ENCODE peak calls at places on chromosomes 11 and 22, in seven cellular contexts. S is psoas muscle, E is H1, P is tibial artery, N is OCI-LY7, K is left ventricle myocardium inferior, W is choroid plexus epithelial cell. H is an unnamed sample.

GRCh38 chr11:35907648-35908431 is 36.0 kb upstream of the LDLRAD3 start:
- DNase-seq in E (no peak), P (peak), W (peak), N (no peak), K (no peak), S (peak), H (peak)

GRCh38 chr11:125091247-125091876 is 20.1 kb downstream of the TMEM218 start:
- DNase-seq in K (no peak), P (no peak), E (no peak), W (peak), N (peak), S (no peak), H (peak)

GRCh38 chr11:35121326-35121865 is 17.6 kb upstream of the CD44 start:
- DNase-seq in S (no peak), E (no peak), N (no peak), W (no peak), P (no peak), K (no peak), H (peak)

GRCh38 chr11:9606799-9607510 is 33.5 kb downstream of the WEE1 start:
- DNase-seq in K (no peak), E (peak), N (peak), S (no peak), W (no peak), P (no peak), H (no peak)

GRCh38 chr11:76320929-76321328 is 60.0 kb downstream of the THAP12 start:
- DNase-seq in E (no peak), K (no peak), S (no peak), N (no peak), W (no peak), P (no peak), H (no peak)

GRCh38 chr22:17087176-17088131 is 2.7 kb downstream of the IL17RA start:
- DNase-seq in W (peak), P (no peak), E (no peak), K (no peak), N (peak), S (no peak), H (peak)

GRCh38 chr22:16824718-16825687 is at the start of gene XKR3:
- DNase-seq in W (no peak), E (no peak), P (no peak), N (peak), K (no peak), S (no peak), H (peak)

GRCh38 chr11:45881708-45882368 is 3.6 kb upstream of the MAPK8IP1 start:
- DNase-seq in P (no peak), E (no peak), K (no peak), W (peak), N (no peak), S (no peak), H (no peak)

GRCh38 chr11:89267660-89268302 is 90.1 kb downstream of the TYR start:
- DNase-seq in N (no peak), K (no peak), S (no peak), E (no peak), P (no peak), W (no peak), H (no peak)

GRCh38 chr11:107821199-107821926 is 37.2 kb downstream of the SLC35F2 start:
- DNase-seq in K (no peak), P (no peak), N (no peak), E (no peak), W (peak), S (no peak), H (no peak)

GRCh38 chr11:27697679-27698275 is 2.5 kb downstream of the BDNF start:
- DNase-seq in S (no peak), N (no peak), P (no peak), K (no peak), E (no peak), W (peak), H (no peak)

GRCh38 chr11:73426184-73426845 is 50.1 kb downstream of the RELT start:
- DNase-seq in N (no peak), E (no peak), W (peak), P (no peak), S (no peak), K (no peak), H (no peak)

GRCh38 chr22:30486661-30487115 is 14.9 kb upstream of the SEC14L3 start:
- DNase-seq in P (no peak), S (no peak), E (no peak), W (peak), N (no peak), K (no peak), H (no peak)

GRCh38 chr11:86237267-86237804 is 7.2 kb upstream of the EED start:
- DNase-seq in E (no peak), W (no peak), P (no peak), S (no peak), K (no peak), N (no peak), H (no peak)

DNA sequence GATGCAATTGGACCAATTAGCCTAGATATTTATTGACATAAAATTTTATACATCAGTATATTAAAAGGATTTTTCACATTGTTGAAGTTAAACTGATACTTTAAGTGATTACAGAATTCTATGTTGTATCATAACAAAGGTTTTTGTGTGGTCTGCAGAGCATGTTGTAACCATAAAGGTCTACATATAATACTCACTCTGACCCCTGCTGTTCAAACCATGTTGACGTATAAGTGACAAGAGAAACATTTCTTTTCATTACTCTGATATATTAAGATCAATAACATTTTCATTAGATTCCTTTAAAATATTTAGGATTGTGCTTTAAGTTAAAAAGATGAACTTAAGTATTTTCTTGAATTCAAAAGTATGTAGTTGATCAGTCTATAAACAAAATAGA is 63.9 kb downstream of the GAS2 start:
- DNase-seq in W (peak), P (no peak), S (no peak), K (no peak), E (no peak), N (peak), H (peak)
- TF ChIP-seq CTCF in W (peak), P (no peak), S (peak), K (peak), E (no peak), N (peak), H (peak)

DNA sequence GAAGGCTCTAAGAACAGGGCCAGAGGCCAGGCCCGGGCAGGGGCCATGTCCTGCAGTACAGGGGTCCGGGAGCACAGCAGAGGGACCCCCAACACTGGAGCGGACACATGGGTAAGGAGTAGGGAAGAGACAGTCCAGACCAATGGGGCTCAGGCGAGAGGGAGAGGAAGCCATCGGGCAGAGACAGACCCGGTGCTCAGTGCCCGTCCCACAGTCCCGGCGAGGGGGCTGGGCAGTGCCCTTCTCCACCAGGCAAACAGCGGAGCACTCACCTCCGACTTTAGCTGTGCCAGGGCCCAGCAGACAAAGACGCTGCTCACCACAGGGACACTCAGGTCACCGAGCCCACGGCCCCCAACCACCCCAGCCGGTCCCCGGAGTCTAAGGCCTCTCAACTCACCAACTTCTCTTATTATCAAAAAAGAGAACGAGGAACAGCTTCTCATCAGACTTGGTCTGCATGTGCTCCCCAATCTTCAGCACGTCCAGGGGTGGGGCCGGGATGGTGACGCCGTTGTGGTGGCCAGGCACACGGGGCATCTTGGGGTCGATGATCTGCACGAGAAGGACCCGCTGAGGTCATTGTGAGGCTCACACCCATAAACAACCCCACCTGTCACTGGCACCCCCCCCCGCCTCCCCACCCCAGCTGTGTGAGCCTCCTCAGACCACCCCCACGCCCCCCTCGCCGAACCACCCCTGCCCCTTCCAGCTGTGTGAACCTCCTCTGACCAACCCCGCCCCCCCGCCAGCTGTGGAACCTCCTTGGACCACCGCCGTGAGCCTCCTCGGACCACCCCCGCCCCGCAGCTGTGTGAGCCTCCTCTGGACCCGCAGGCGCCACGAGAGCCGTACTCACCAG is 52.3 kb downstream of the BRD1 start:
- DNase-seq in W (no peak), S (peak), N (no peak), E (no peak), K (no peak), P (no peak), H (no peak)
- H3K4me3 ChIP-seq in W (no peak), S (no peak), N (no peak), E (no peak), K (no peak), P (no peak), H (no peak)

DNA sequence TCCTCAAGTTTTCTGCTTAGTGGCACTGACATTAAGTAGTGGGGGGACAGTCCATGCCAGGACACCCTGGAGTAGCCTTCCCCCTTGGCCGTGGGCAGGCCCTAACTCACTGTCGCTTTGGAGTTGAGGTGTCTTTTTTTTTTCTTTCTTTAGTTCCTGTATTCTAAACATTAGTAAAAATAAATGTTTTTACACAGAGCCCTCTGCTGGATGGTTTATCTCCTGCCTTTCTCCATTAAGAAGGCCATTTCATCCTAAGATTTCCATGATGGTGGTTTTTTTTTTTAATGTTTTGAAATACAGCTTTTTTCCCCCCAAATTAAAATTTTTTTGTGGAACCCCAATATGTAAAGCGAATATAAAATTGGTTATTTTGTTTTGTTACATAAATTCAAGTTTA is 1.8 kb upstream of the TIGD3 start:
- DNase-seq in N (peak), K (no peak), W (peak), E (no peak), S (no peak), P (no peak), H (no peak)
- TF ChIP-seq CTCF in N (peak), K (peak), W (peak), E (no peak), S (no peak), P (no peak), H (no peak)

DNA sequence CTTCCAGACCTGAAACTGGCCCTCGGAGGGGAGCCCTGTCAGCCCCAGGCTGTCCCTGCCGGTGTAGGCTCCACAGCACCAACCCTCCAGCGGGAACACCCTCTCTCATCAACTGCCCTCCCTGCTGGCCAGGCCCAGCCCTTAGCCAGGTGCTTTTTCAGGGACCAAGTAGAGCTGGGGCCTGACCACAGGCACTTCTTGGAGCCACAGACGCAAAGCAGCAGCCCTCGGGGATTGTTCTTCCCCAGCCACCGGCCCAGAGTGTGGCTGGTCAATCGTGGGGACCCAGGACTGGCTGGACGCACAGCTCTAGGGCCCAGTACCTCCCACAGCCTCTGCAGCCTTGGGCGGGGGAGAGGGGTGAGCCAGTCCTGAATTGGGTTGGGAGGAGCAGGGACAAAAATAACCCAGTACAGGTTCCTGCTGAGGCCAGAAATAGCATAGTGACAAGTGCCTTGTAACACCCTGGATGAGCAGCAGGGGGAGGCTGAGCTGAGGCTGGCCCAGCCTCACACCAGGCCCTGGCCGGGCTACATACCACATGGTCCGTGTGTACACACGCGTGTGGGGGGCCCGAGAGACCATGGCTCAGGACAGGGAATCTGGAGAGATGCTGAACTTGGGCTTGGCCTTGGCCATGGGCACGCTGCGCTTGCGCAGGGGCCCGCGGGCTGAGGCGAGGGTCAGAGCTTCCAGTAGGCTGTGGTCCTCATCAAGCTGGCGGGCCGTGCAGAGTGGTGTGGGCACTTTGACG is 2.0 kb downstream of the KCNJ11 start:
- DNase-seq in K (peak), S (peak), N (peak), P (peak), W (peak), E (peak), H (peak)
- H3K4me3 ChIP-seq in K (peak), S (peak), N (no peak), P (peak), W (no peak), E (no peak), H (no peak)

DNA sequence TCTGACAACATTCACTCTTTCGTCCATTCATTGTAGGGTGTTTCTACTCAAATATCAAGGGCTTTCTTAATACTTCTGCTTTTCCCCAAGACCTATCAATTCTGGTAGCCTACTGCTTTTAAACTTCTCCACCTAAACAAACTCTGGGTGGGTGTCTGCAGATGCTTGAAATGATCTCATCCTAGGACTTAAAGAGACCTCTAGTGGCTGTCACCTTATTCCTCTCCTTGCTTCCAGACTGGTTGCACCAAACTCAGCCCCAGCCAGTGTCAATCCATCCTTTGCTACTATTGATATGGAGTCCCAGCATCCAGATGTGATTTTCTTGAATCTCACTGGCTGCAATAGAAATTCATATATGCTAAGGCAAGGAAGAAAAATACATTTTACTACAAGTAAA is 274.7 kb downstream of the NXPE2 start:
- DNase-seq in N (peak), E (no peak), W (no peak), S (no peak), K (no peak), P (no peak), H (peak)
- TF ChIP-seq CTCF in N (peak), E (peak), W (no peak), S (peak), K (peak), P (no peak), H (peak)

H was measured in GM12865.